ENCODE peak calls at places on chromosomes 12 and 14, in seven cellular contexts. One of them, this sample, is unnamed.

GRCh38 chr12:48980953-48981756 is 3.0 kb downstream of the WNT1 start:
- DNase-seq in GM23248: peak; percentile 66
- DNase-seq in SW 1271: no peak
- DNase-seq in amygdala: no peak
- DNase-seq in breast epithelium: no peak
- DNase-seq in fibroblast of mammary gland: no peak
- DNase-seq in left colon: peak; percentile 52
- DNase-seq in this sample: no peak

GRCh38 chr12:122190842-122191668 is 8.1 kb downstream of the LRRC43 start:
- DNase-seq in breast epithelium: no peak
- DNase-seq in GM23248: peak; percentile 68
- DNase-seq in amygdala: no peak
- DNase-seq in fibroblast of mammary gland: peak; percentile 64
- DNase-seq in SW 1271: peak; percentile 59
- DNase-seq in left colon: peak; percentile 81
- DNase-seq in this sample: peak; percentile 54

GRCh38 chr12:87152084-87152483 is 877.1 kb downstream of the C12orf50 start:
- DNase-seq in SW 1271: no peak
- DNase-seq in GM23248: no peak
- DNase-seq in breast epithelium: no peak
- DNase-seq in fibroblast of mammary gland: no peak
- DNase-seq in left colon: no peak
- DNase-seq in amygdala: no peak
- DNase-seq in this sample: no peak

GRCh38 chr12:43957732-43958131 is 121.9 kb downstream of the TMEM117 start:
- DNase-seq in SW 1271: peak; percentile 44
- DNase-seq in amygdala: no peak
- DNase-seq in GM23248: peak; percentile 79
- DNase-seq in fibroblast of mammary gland: peak; percentile 71
- DNase-seq in left colon: no peak
- DNase-seq in breast epithelium: no peak
- DNase-seq in this sample: peak; percentile 67

GRCh38 chr14:24259282-24260025 is 3.5 kb downstream of the TGM1 start:
- DNase-seq in fibroblast of mammary gland: no peak
- DNase-seq in SW 1271: no peak
- DNase-seq in breast epithelium: peak; percentile 55
- DNase-seq in amygdala: no peak
- DNase-seq in left colon: no peak
- DNase-seq in GM23248: peak; percentile 21
- DNase-seq in this sample: peak; percentile 67

GRCh38 chr14:50040401-50040775 is 76.0 kb downstream of the VCPKMT start:
- DNase-seq in left colon: peak; percentile 42
- DNase-seq in SW 1271: peak; percentile 66
- DNase-seq in GM23248: peak; percentile 79
- DNase-seq in amygdala: no peak
- DNase-seq in breast epithelium: no peak
- DNase-seq in fibroblast of mammary gland: peak; percentile 85
- DNase-seq in this sample: peak; percentile 30

GRCh38 chr12:39912211-39912980 is 193.5 kb downstream of the SLC2A13 start:
- DNase-seq in left colon: peak; percentile 82
- DNase-seq in breast epithelium: peak; percentile 81
- DNase-seq in amygdala: no peak
- DNase-seq in SW 1271: no peak
- DNase-seq in fibroblast of mammary gland: no peak
- DNase-seq in GM23248: no peak
- DNase-seq in this sample: no peak

GRCh38 chr14:70730393-70730792 is 78.9 kb downstream of the MAP3K9 start:
- DNase-seq in SW 1271: no peak
- DNase-seq in fibroblast of mammary gland: no peak
- DNase-seq in amygdala: no peak
- DNase-seq in GM23248: no peak
- DNase-seq in breast epithelium: no peak
- DNase-seq in left colon: no peak
- DNase-seq in this sample: no peak

GRCh38 chr12:104414581-104415305 is 42.0 kb upstream of the CHST11 start:
- DNase-seq in breast epithelium: no peak
- DNase-seq in fibroblast of mammary gland: no peak
- DNase-seq in amygdala: no peak
- DNase-seq in GM23248: no peak
- DNase-seq in SW 1271: no peak
- DNase-seq in left colon: no peak
- DNase-seq in this sample: no peak